ENCODE peak calls at places on chromosomes 6 and 20, in ten cellular contexts. W is sigmoid colon, J is choroid plexus epithelial cell, B is HFF-Myc, A is erythroblast, U is body of pancreas, E is lung, T is posterior vena cava, P is H7, X is non-pigmented ciliary epithelial cell. F is an unnamed sample.

GRCh38 chr6:118584906-118585305 is 36.8 kb downstream of the PLN start:
- DNase-seq in W (no peak), J (no peak), B (no peak), A (no peak), U (no peak), E (no peak), T (no peak), P (no peak), X (no peak), F (no peak)

GRCh38 chr20:10953437-10953836 is 279.6 kb upstream of the JAG1 start:
- DNase-seq in W (no peak), J (no peak), B (no peak), A (no peak), U (no peak), E (no peak), T (no peak), P (no peak), X (no peak), F (no peak)

GRCh38 chr6:112877134-112878100 is 530.3 kb downstream of the RFPL4B start:
- DNase-seq in W (no peak), J (peak), B (peak), A (no peak), U (no peak), E (no peak), T (no peak), P (no peak), X (peak), F (peak)

GRCh38 chr6:27157461-27158315 is 89.8 kb upstream of the PRSS16 start:
- DNase-seq in W (peak), J (peak), B (peak), A (peak), U (peak), E (peak), T (peak), P (no peak), X (no peak), F (no peak)

GRCh38 chr6:30722280-30723112 is 2.3 kb downstream of the TUBB start:
- DNase-seq in W (peak), J (peak), B (no peak), A (peak), U (peak), E (peak), T (peak), P (peak), X (no peak), F (no peak)

GRCh38 chr6:41047745-41048742 is 5.0 kb upstream of the APOBEC2 start:
- DNase-seq in W (no peak), J (no peak), B (no peak), A (no peak), U (no peak), E (no peak), T (no peak), P (no peak), X (no peak), F (no peak)

GRCh38 chr6:123803862-123804681 is at the start of gene NKAIN2:
- DNase-seq in W (no peak), J (peak), B (no peak), A (peak), U (no peak), E (no peak), T (peak), P (no peak), X (no peak), F (no peak)

GRCh38 chr20:59300341-59301081 is at the start of gene EDN3:
- DNase-seq in W (no peak), J (no peak), B (no peak), A (no peak), U (no peak), E (no peak), T (no peak), P (peak), X (no peak), F (no peak)

GRCh38 chr6:7646394-7646793 is 56.4 kb downstream of the SNRNP48 start:
- DNase-seq in W (no peak), J (peak), B (no peak), A (no peak), U (no peak), E (no peak), T (no peak), P (no peak), X (no peak), F (no peak)

GRCh38 chr6:35089216-35089934 is 51.8 kb downstream of the TCP11 start:
- DNase-seq in W (no peak), J (no peak), B (no peak), A (no peak), U (no peak), E (no peak), T (peak), P (peak), X (no peak), F (no peak)

GRCh38 chr20:11906626-11907480 is 10.8 kb upstream of the BTBD3 start:
- DNase-seq in W (no peak), J (no peak), B (no peak), A (no peak), U (no peak), E (no peak), T (no peak), P (no peak), X (no peak), F (no peak)

GRCh38 chr6:69421270-69421669 is 375.5 kb downstream of the LMBRD1 start:
- DNase-seq in W (no peak), J (no peak), B (no peak), A (no peak), U (no peak), E (no peak), T (no peak), P (no peak), X (no peak), F (no peak)

GRCh38 chr20:4226330-4227084 is 211.1 kb upstream of the RNF24 start:
- DNase-seq in W (no peak), J (no peak), B (no peak), A (no peak), U (no peak), E (no peak), T (peak), P (no peak), X (no peak), F (no peak)

GRCh38 chr6:106735828-106736227 is 106.5 kb downstream of the QRSL1 start:
- DNase-seq in W (no peak), J (no peak), B (no peak), A (no peak), U (no peak), E (no peak), T (no peak), P (no peak), X (no peak), F (no peak)

GRCh38 chr20:32583581-32584045 is 1.5 kb downstream of the NOL4L start:
- DNase-seq in W (no peak), J (no peak), B (no peak), A (peak), U (no peak), E (no peak), T (no peak), P (peak), X (no peak), F (no peak)